ENCODE peak calls at places on chromosomes 3 and 15, in six cellular contexts. D is fibroblast of lung; I is CD8-positive, alpha-beta T cell; A is heart left ventricle; B is IMR-90; T is gastrocnemius medialis. K is an unnamed sample.

GRCh38 chr3:172539273-172539672 is 16.0 kb upstream of the TNFSF10 start:
- DNase-seq in A (no peak), T (no peak), B (no peak), I (no peak), D (no peak), K (no peak)

GRCh38 chr3:142366434-142366833 is 81.4 kb downstream of the XRN1 start:
- DNase-seq in B (no peak), I (no peak), D (no peak), A (no peak), T (no peak), K (peak; percentile 30)

GRCh38 chr3:141851411-141851810 is 25.0 kb upstream of the ATP1B3 start:
- DNase-seq in T (no peak), D (no peak), A (peak; percentile 36), I (no peak), B (no peak), K (no peak)

GRCh38 chr15:57503051-57503702 is 88.5 kb upstream of the MYZAP start:
- DNase-seq in A (no peak), D (no peak), T (no peak), B (no peak), I (no peak), K (no peak)

GRCh38 chr15:80588801-80589200 is 106.3 kb upstream of the ABHD17C start:
- DNase-seq in D (peak; percentile 93), I (no peak), T (no peak), A (no peak), B (peak; percentile 100), K (no peak)

GRCh38 chr3:143590660-143591059 is 257.6 kb downstream of the SLC9A9 start:
- DNase-seq in T (no peak), B (no peak), I (no peak), A (no peak), D (no peak), K (no peak)

GRCh38 chr3:162702768-162703385 is 1206.3 kb downstream of the OTOL1 start:
- DNase-seq in I (no peak), A (no peak), T (no peak), D (no peak), B (no peak), K (no peak)

GRCh38 chr3:4042869-4043268 is 243.6 kb downstream of the LRRN1 start:
- DNase-seq in T (no peak), A (no peak), I (no peak), D (no peak), B (no peak), K (no peak)

GRCh38 chr15:62896969-62897486 is 145.5 kb upstream of the TPM1 start:
- DNase-seq in I (no peak), B (peak; percentile 99), T (peak; percentile 87), D (peak; percentile 99), A (peak; percentile 94), K (peak; percentile 71)
- H3K4me1 ChIP-seq in I (no peaks in the 10 kb centered on the region), B (peaks cover 25% of the 10 kb centered on the region), T (peaks cover 66% of the 10 kb centered on the region), D (peaks cover 25% of the 10 kb centered on the region), A (peaks cover 27% of the 10 kb centered on the region), K (peaks cover 11% of the 10 kb centered on the region)

DNA sequence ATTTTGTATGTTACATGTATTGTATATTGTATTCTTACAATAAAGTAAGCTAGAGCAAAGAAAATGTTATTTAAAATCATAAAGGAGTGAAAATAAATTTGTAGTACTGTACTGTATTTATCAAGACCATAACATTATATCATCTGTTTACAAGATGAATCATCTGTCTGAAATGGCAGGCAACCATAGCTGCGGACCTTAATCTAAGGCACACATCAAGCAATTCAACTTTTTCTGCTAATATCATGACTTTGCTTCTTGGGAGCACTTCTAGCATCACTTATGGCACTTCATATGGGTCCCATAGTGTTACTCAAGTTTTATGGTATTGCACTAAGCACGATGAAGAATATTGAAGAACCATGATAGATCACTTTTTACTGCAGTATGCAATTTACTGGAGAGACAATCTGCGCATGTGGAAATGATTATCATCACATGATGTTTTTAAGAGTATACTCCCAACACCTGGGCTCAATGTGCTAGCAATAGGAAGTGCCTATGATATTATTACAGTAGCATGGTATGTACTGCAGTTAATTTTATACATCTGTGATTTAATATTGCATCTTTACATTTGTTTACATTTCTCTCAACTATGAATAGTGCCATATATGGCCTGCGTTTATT is 137.7 kb upstream of the NECTIN3 start:
- DNase-seq in D (peak; percentile 44), I (no peak), T (no peak), A (no peak), B (peak; percentile 68), K (no peak)
- H3K27ac ChIP-seq in D (no peak overlapping the region), I (no peak overlapping the region), T (no peak overlapping the region), A (no peak overlapping the region), B (no peak overlapping the region), K (no peak overlapping the region)

GRCh38 chr3:12024959-12025570 is 20.9 kb downstream of the SYN2 start:
- DNase-seq in T (no peak), I (no peak), B (no peak), D (no peak), A (no peak), K (no peak)
- H3K4me3 ChIP-seq in T (no peak overlapping the region), I (no peak overlapping the region), B (no peak overlapping the region), D (no peak overlapping the region), A (no peak overlapping the region), K (no peak overlapping the region)

GRCh38 chr15:99474041-99474906 is 91.5 kb upstream of the MEF2A start:
- DNase-seq in A (peak; percentile 87), I (no peak), D (no peak), T (peak; percentile 93), B (no peak), K (no peak)

GRCh38 chr15:99472416-99473145 is 93.2 kb upstream of the MEF2A start:
- DNase-seq in D (no peak), T (no peak), B (no peak), A (no peak), I (no peak), K (no peak)

GRCh38 chr15:99475754-99476412 is 89.9 kb upstream of the MEF2A start:
- DNase-seq in D (no peak), I (no peak), T (no peak), A (no peak), B (no peak), K (no peak)

GRCh38 chr15:99476413-99477222 is 89.2 kb upstream of the MEF2A start:
- DNase-seq in A (peak; percentile 68), D (peak; percentile 100), B (peak; percentile 100), T (peak; percentile 67), I (no peak), K (no peak)

GRCh38 chr15:99474981-99475753 is 90.6 kb upstream of the MEF2A start:
- DNase-seq in B (no peak), I (no peak), T (peak; percentile 77), D (no peak), A (peak; percentile 89), K (no peak)
- H3K4me1 ChIP-seq in B (peaks cover 24% of the 10 kb centered on the region), I (peaks cover 56% of the 10 kb centered on the region), T (peaks cover 40% of the 10 kb centered on the region), D (peaks cover 24% of the 10 kb centered on the region), A (peaks cover 48% of the 10 kb centered on the region), K (no peaks in the 10 kb centered on the region)

DNA sequence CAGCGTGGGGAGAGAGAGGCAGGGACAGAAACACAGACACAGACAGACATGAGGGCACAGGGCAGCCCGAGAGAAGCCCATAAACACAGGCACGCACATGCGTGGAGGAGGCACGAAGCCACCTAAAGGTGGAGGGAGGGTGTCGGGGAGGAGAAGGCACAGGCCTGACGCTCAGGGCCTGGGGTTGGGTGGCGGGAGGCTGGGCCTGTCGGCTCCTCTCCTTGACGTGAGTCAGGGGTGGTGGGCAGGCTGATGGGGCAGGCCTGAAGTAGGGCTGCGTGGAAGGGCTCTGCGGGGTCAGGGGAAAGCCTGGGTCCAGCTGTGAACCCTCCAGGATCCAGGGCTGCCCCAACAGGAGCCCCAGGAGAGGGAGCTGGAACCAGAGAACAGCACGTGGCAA is 74.2 kb downstream of the EPHB3 start:
- DNase-seq in D (no peak), T (no peak), I (no peak), A (peak; percentile 29), B (no peak), K (no peak)
- H3K27ac ChIP-seq in D (no peak overlapping the region), T (no peak overlapping the region), I (no peak overlapping the region), A (no peak overlapping the region), B (no peak overlapping the region), K (no peak overlapping the region)